ENCODE peak calls at places on chromosome 18, in four cellular contexts. E, X, P and N are unnamed samples.

GRCh38 chr18:3855961-3856360 is 406.0 kb downstream of the TGIF1 start:
- DNase-seq in E (no peak), X (no peak), P (no peak), N (no peak)

GRCh38 chr18:3262234-3263171 is 570 bp downstream of the MYL12B start:
- DNase-seq in E (peak), X (no peak), P (no peak), N (no peak)

GRCh38 chr18:10526211-10526949 is 553 bp downstream of the NAPG start:
- DNase-seq in E (peak), X (peak), P (no peak), N (peak)

GRCh38 chr18:13366131-13366530 is 147.6 kb downstream of the LDLRAD4 start:
- DNase-seq in E (no peak), X (no peak), P (no peak), N (no peak)

GRCh38 chr18:66280470-66280869 is 323.4 kb downstream of the CDH19 start:
- DNase-seq in E (no peak), X (no peak), P (no peak), N (no peak)

GRCh38 chr18:75127143-75128021 is 81.6 kb downstream of the PTGR3 start:
- DNase-seq in E (no peak), X (no peak), P (no peak), N (no peak)

GRCh38 chr18:9017170-9017899 is 85.2 kb upstream of the NDUFV2 start:
- DNase-seq in E (peak), X (peak), P (peak), N (peak)

GRCh38 chr18:10878703-10879102 is 270.7 kb downstream of the PIEZO2 start:
- DNase-seq in E (no peak), X (peak), P (no peak), N (peak)

GRCh38 chr18:7663305-7664023 is 96.3 kb downstream of the PTPRM start:
- DNase-seq in E (no peak), X (no peak), P (no peak), N (no peak)

GRCh38 chr18:46072959-46073358 is 899 bp upstream of the PSTPIP2 start:
- DNase-seq in E (no peak), X (no peak), P (no peak), N (no peak)

GRCh38 chr18:48161911-48162698 is 231.6 kb upstream of the SMAD2 start:
- DNase-seq in E (no peak), X (no peak), P (no peak), N (no peak)

GRCh38 chr18:34493566-34494358 is 216.3 kb upstream of the DTNA start:
- DNase-seq in E (no peak), X (peak), P (peak), N (peak)

GRCh38 chr18:77657651-77658308 is 408.1 kb downstream of the GALR1 start:
- DNase-seq in E (no peak), X (no peak), P (no peak), N (no peak)

GRCh38 chr18:50969448-50969847 is 1.6 kb downstream of the ELAC1 start:
- DNase-seq in E (no peak), X (no peak), P (no peak), N (no peak)

GRCh38 chr18:68588169-68588568 is 126.7 kb downstream of the TMX3 start:
- DNase-seq in E (no peak), X (no peak), P (no peak), N (no peak)